ENCODE peak calls at places on chromosome 7, in eight cellular contexts. One of them, this sample, is unnamed.

GRCh38 chr7:80630611-80631010 is 7.8 kb upstream of the CD36 start:
- DNase-seq in activated CD4-positive, alpha-beta T cell treated with anti-CD3 and anti-CD28 coated beads, Interleukin-2, amount 50 U/mL, for 1 hour: no peak
- DNase-seq in esophagus muscularis mucosa: no peak
- DNase-seq in SW480: no peak
- DNase-seq in Ammon's horn: no peak
- DNase-seq in amniotic epithelial cell: peak; percentile 76
- DNase-seq in dorsolateral prefrontal cortex: no peak
- DNase-seq in mesothelial cell of epicardium: no peak
- DNase-seq in this sample: no peak

GRCh38 chr7:120337308-120337907 is 64.4 kb downstream of the KCND2 start:
- DNase-seq in activated CD4-positive, alpha-beta T cell treated with anti-CD3 and anti-CD28 coated beads, Interleukin-2, amount 50 U/mL, for 1 hour: no peak
- DNase-seq in esophagus muscularis mucosa: no peak
- DNase-seq in SW480: no peak
- DNase-seq in Ammon's horn: no peak
- DNase-seq in amniotic epithelial cell: peak; percentile 31
- DNase-seq in dorsolateral prefrontal cortex: no peak
- DNase-seq in mesothelial cell of epicardium: no peak
- DNase-seq in this sample: no peak

GRCh38 chr7:54967384-54967783 is 51.4 kb upstream of the EGFR start:
- DNase-seq in activated CD4-positive, alpha-beta T cell treated with anti-CD3 and anti-CD28 coated beads, Interleukin-2, amount 50 U/mL, for 1 hour: no peak
- DNase-seq in esophagus muscularis mucosa: no peak
- DNase-seq in SW480: peak; percentile 41
- DNase-seq in Ammon's horn: no peak
- DNase-seq in amniotic epithelial cell: peak; percentile 70
- DNase-seq in dorsolateral prefrontal cortex: no peak
- DNase-seq in mesothelial cell of epicardium: no peak
- DNase-seq in this sample: no peak

GRCh38 chr7:130996841-130997231 is 262.8 kb upstream of the KLF14 start:
- DNase-seq in activated CD4-positive, alpha-beta T cell treated with anti-CD3 and anti-CD28 coated beads, Interleukin-2, amount 50 U/mL, for 1 hour: no peak
- DNase-seq in esophagus muscularis mucosa: peak; percentile 70
- DNase-seq in SW480: peak; percentile 94
- DNase-seq in Ammon's horn: no peak
- DNase-seq in amniotic epithelial cell: peak; percentile 75
- DNase-seq in dorsolateral prefrontal cortex: no peak
- DNase-seq in mesothelial cell of epicardium: no peak
- DNase-seq in this sample: no peak

GRCh38 chr7:155251831-155252230 is 45.8 kb upstream of the INSIG1 start:
- DNase-seq in activated CD4-positive, alpha-beta T cell treated with anti-CD3 and anti-CD28 coated beads, Interleukin-2, amount 50 U/mL, for 1 hour: no peak
- DNase-seq in esophagus muscularis mucosa: no peak
- DNase-seq in SW480: no peak
- DNase-seq in Ammon's horn: no peak
- DNase-seq in amniotic epithelial cell: no peak
- DNase-seq in dorsolateral prefrontal cortex: no peak
- DNase-seq in mesothelial cell of epicardium: no peak
- DNase-seq in this sample: peak; percentile 72

GRCh38 chr7:134890246-134891240 is 95.8 kb upstream of the AGBL3 start:
- DNase-seq in activated CD4-positive, alpha-beta T cell treated with anti-CD3 and anti-CD28 coated beads, Interleukin-2, amount 50 U/mL, for 1 hour: no peak
- DNase-seq in esophagus muscularis mucosa: peak; percentile 86
- DNase-seq in SW480: no peak
- DNase-seq in Ammon's horn: peak; percentile 71
- DNase-seq in amniotic epithelial cell: peak; percentile 87
- DNase-seq in dorsolateral prefrontal cortex: peak; percentile 70
- DNase-seq in mesothelial cell of epicardium: no peak
- DNase-seq in this sample: peak; percentile 60

GRCh38 chr7:92698237-92698841 is 108.1 kb upstream of the FAM133B start:
- DNase-seq in activated CD4-positive, alpha-beta T cell treated with anti-CD3 and anti-CD28 coated beads, Interleukin-2, amount 50 U/mL, for 1 hour: no peak
- DNase-seq in esophagus muscularis mucosa: no peak
- DNase-seq in SW480: peak; percentile 72
- DNase-seq in Ammon's horn: peak; percentile 87
- DNase-seq in amniotic epithelial cell: peak; percentile 89
- DNase-seq in dorsolateral prefrontal cortex: peak; percentile 57
- DNase-seq in mesothelial cell of epicardium: no peak
- DNase-seq in this sample: no peak

GRCh38 chr7:41955475-41956243 is 252.8 kb upstream of the INHBA start:
- DNase-seq in activated CD4-positive, alpha-beta T cell treated with anti-CD3 and anti-CD28 coated beads, Interleukin-2, amount 50 U/mL, for 1 hour: no peak
- DNase-seq in esophagus muscularis mucosa: peak; percentile 98
- DNase-seq in SW480: no peak
- DNase-seq in Ammon's horn: peak; percentile 95
- DNase-seq in amniotic epithelial cell: peak; percentile 100
- DNase-seq in dorsolateral prefrontal cortex: peak; percentile 94
- DNase-seq in mesothelial cell of epicardium: peak; percentile 83
- DNase-seq in this sample: peak; percentile 71

GRCh38 chr7:92685146-92686042 is 95.2 kb upstream of the FAM133B start:
- DNase-seq in activated CD4-positive, alpha-beta T cell treated with anti-CD3 and anti-CD28 coated beads, Interleukin-2, amount 50 U/mL, for 1 hour: peak; percentile 27
- DNase-seq in esophagus muscularis mucosa: no peak
- DNase-seq in SW480: no peak
- DNase-seq in Ammon's horn: no peak
- DNase-seq in amniotic epithelial cell: no peak
- DNase-seq in dorsolateral prefrontal cortex: no peak
- DNase-seq in mesothelial cell of epicardium: no peak
- DNase-seq in this sample: no peak

GRCh38 chr7:29095666-29096560 is 50.4 kb downstream of the CPVL start:
- DNase-seq in activated CD4-positive, alpha-beta T cell treated with anti-CD3 and anti-CD28 coated beads, Interleukin-2, amount 50 U/mL, for 1 hour: no peak
- DNase-seq in esophagus muscularis mucosa: no peak
- DNase-seq in SW480: no peak
- DNase-seq in Ammon's horn: no peak
- DNase-seq in amniotic epithelial cell: peak; percentile 7
- DNase-seq in dorsolateral prefrontal cortex: no peak
- DNase-seq in mesothelial cell of epicardium: no peak
- DNase-seq in this sample: no peak

GRCh38 chr7:30510124-30511074 is 5.8 kb upstream of the GGCT start:
- DNase-seq in activated CD4-positive, alpha-beta T cell treated with anti-CD3 and anti-CD28 coated beads, Interleukin-2, amount 50 U/mL, for 1 hour: peak; percentile 17
- DNase-seq in esophagus muscularis mucosa: no peak
- DNase-seq in SW480: peak; percentile 57
- DNase-seq in Ammon's horn: peak; percentile 54
- DNase-seq in amniotic epithelial cell: peak; percentile 60
- DNase-seq in dorsolateral prefrontal cortex: no peak
- DNase-seq in mesothelial cell of epicardium: no peak
- DNase-seq in this sample: peak; percentile 26

GRCh38 chr7:98733036-98733435 is 116.0 kb downstream of the NPTX2 start:
- DNase-seq in activated CD4-positive, alpha-beta T cell treated with anti-CD3 and anti-CD28 coated beads, Interleukin-2, amount 50 U/mL, for 1 hour: peak; percentile 19
- DNase-seq in esophagus muscularis mucosa: no peak
- DNase-seq in SW480: peak; percentile 69
- DNase-seq in Ammon's horn: no peak
- DNase-seq in amniotic epithelial cell: peak; percentile 9
- DNase-seq in dorsolateral prefrontal cortex: no peak
- DNase-seq in mesothelial cell of epicardium: no peak
- DNase-seq in this sample: no peak

GRCh38 chr7:108292541-108292940 is 162.4 kb upstream of the LAMB4 start:
- DNase-seq in activated CD4-positive, alpha-beta T cell treated with anti-CD3 and anti-CD28 coated beads, Interleukin-2, amount 50 U/mL, for 1 hour: no peak
- DNase-seq in esophagus muscularis mucosa: no peak
- DNase-seq in SW480: no peak
- DNase-seq in Ammon's horn: no peak
- DNase-seq in amniotic epithelial cell: no peak
- DNase-seq in dorsolateral prefrontal cortex: no peak
- DNase-seq in mesothelial cell of epicardium: no peak
- DNase-seq in this sample: no peak

GRCh38 chr7:28700790-28701203 is 257.3 kb downstream of the TRIL start:
- DNase-seq in activated CD4-positive, alpha-beta T cell treated with anti-CD3 and anti-CD28 coated beads, Interleukin-2, amount 50 U/mL, for 1 hour: no peak
- DNase-seq in esophagus muscularis mucosa: no peak
- DNase-seq in SW480: no peak
- DNase-seq in Ammon's horn: no peak
- DNase-seq in amniotic epithelial cell: no peak
- DNase-seq in dorsolateral prefrontal cortex: no peak
- DNase-seq in mesothelial cell of epicardium: no peak
- DNase-seq in this sample: no peak

GRCh38 chr7:87216701-87217508 is 2.6 kb downstream of the TMEM243 start:
- DNase-seq in activated CD4-positive, alpha-beta T cell treated with anti-CD3 and anti-CD28 coated beads, Interleukin-2, amount 50 U/mL, for 1 hour: peak; percentile 33
- DNase-seq in esophagus muscularis mucosa: no peak
- DNase-seq in SW480: no peak
- DNase-seq in Ammon's horn: peak; percentile 31
- DNase-seq in amniotic epithelial cell: no peak
- DNase-seq in dorsolateral prefrontal cortex: no peak
- DNase-seq in mesothelial cell of epicardium: no peak
- DNase-seq in this sample: no peak

GRCh38 chr7:66125052-66125694 is 10.5 kb downstream of the CRCP start:
- DNase-seq in activated CD4-positive, alpha-beta T cell treated with anti-CD3 and anti-CD28 coated beads, Interleukin-2, amount 50 U/mL, for 1 hour: no peak
- DNase-seq in esophagus muscularis mucosa: no peak
- DNase-seq in SW480: no peak
- DNase-seq in Ammon's horn: no peak
- DNase-seq in amniotic epithelial cell: no peak
- DNase-seq in dorsolateral prefrontal cortex: no peak
- DNase-seq in mesothelial cell of epicardium: no peak
- DNase-seq in this sample: no peak

GRCh38 chr7:137801003-137801402 is 45.8 kb downstream of the DGKI start:
- DNase-seq in activated CD4-positive, alpha-beta T cell treated with anti-CD3 and anti-CD28 coated beads, Interleukin-2, amount 50 U/mL, for 1 hour: no peak
- DNase-seq in esophagus muscularis mucosa: no peak
- DNase-seq in SW480: no peak
- DNase-seq in Ammon's horn: no peak
- DNase-seq in amniotic epithelial cell: peak; percentile 26
- DNase-seq in dorsolateral prefrontal cortex: no peak
- DNase-seq in mesothelial cell of epicardium: no peak
- DNase-seq in this sample: no peak

GRCh38 chr7:37534893-37535610 is 86.4 kb upstream of the ELMO1 start:
- DNase-seq in activated CD4-positive, alpha-beta T cell treated with anti-CD3 and anti-CD28 coated beads, Interleukin-2, amount 50 U/mL, for 1 hour: no peak
- DNase-seq in esophagus muscularis mucosa: no peak
- DNase-seq in SW480: no peak
- DNase-seq in Ammon's horn: peak; percentile 26
- DNase-seq in amniotic epithelial cell: no peak
- DNase-seq in dorsolateral prefrontal cortex: no peak
- DNase-seq in mesothelial cell of epicardium: no peak
- DNase-seq in this sample: no peak

GRCh38 chr7:144534196-144534595 is 130.7 kb upstream of the NOBOX start:
- DNase-seq in activated CD4-positive, alpha-beta T cell treated with anti-CD3 and anti-CD28 coated beads, Interleukin-2, amount 50 U/mL, for 1 hour: no peak
- DNase-seq in esophagus muscularis mucosa: no peak
- DNase-seq in SW480: no peak
- DNase-seq in Ammon's horn: no peak
- DNase-seq in amniotic epithelial cell: no peak
- DNase-seq in dorsolateral prefrontal cortex: no peak
- DNase-seq in mesothelial cell of epicardium: no peak
- DNase-seq in this sample: no peak

GRCh38 chr7:149587331-149587645 is 89.7 kb upstream of the ZNF746 start:
- DNase-seq in activated CD4-positive, alpha-beta T cell treated with anti-CD3 and anti-CD28 coated beads, Interleukin-2, amount 50 U/mL, for 1 hour: no peak
- DNase-seq in esophagus muscularis mucosa: peak; percentile 10
- DNase-seq in SW480: no peak
- DNase-seq in Ammon's horn: no peak
- DNase-seq in amniotic epithelial cell: no peak
- DNase-seq in dorsolateral prefrontal cortex: no peak
- DNase-seq in mesothelial cell of epicardium: no peak
- DNase-seq in this sample: no peak

This sample was measured in right lobe of liver.